ENCODE peak calls at places on chromosomes 13 and 19, in seven cellular contexts. O is heart right ventricle, U is thyroid gland, Q is H7, C is AG10803, X is testis, I is lower leg skin. N is an unnamed sample.

GRCh38 chr13:27375686-27376326 is 48.6 kb upstream of the GTF3A start:
- DNase-seq in C (peak; percentile 74), O (peak; percentile 66), Q (peak; percentile 89), X (peak; percentile 83), I (no peak), U (peak; percentile 62), N (peak; percentile 67)

GRCh38 chr19:7376151-7376852 is 27.6 kb downstream of the ARHGEF18 start:
- DNase-seq in C (no peak), Q (peak; percentile 61), I (no peak), O (no peak), X (no peak), U (no peak), N (no peak)

GRCh38 chr19:8592231-8593009 is 15.2 kb upstream of the MYO1F start:
- DNase-seq in Q (peak; percentile 99), O (peak; percentile 95), I (peak; percentile 96), U (peak; percentile 75), C (peak; percentile 88), X (peak; percentile 98), N (peak; percentile 99)

GRCh38 chr19:45467115-45467455 is 711 bp upstream of the FOSB start:
- DNase-seq in O (no peak), I (no peak), U (no peak), C (peak; percentile 4), Q (no peak), X (no peak), N (no peak)

GRCh38 chr19:53977429-53977990 is 13.9 kb upstream of the CACNG6 start:
- DNase-seq in C (peak; percentile 80), O (peak; percentile 90), I (peak; percentile 82), U (peak; percentile 56), X (peak; percentile 94), Q (peak; percentile 82), N (peak; percentile 87)

GRCh38 chr19:50315773-50316448 is 13.3 kb downstream of the KCNC3 start:
- DNase-seq in O (no peak), X (no peak), U (peak; percentile 47), C (no peak), Q (peak; percentile 82), I (no peak), N (no peak)

GRCh38 chr13:51737609-51738008 is 66.4 kb downstream of the DHRS12 start:
- DNase-seq in O (no peak), Q (no peak), C (no peak), I (no peak), X (no peak), U (no peak), N (no peak)

GRCh38 chr13:111914241-111915103 is 152.5 kb upstream of the SOX1 start:
- DNase-seq in C (no peak), I (no peak), X (no peak), O (no peak), Q (peak; percentile 25), U (no peak), N (no peak)

GRCh38 chr13:111900390-111901180 is 166.4 kb upstream of the SOX1 start:
- DNase-seq in C (no peak), U (peak; percentile 19), O (no peak), X (peak; percentile 26), Q (peak; percentile 48), I (no peak), N (no peak)

GRCh38 chr13:77732287-77732686 is 34.8 kb downstream of the SLAIN1 start:
- DNase-seq in C (no peak), Q (no peak), O (no peak), U (no peak), I (no peak), X (no peak), N (no peak)

GRCh38 chr13:98672947-98673545 is 79.4 kb downstream of the SLC15A1 start:
- DNase-seq in I (peak; percentile 80), Q (peak; percentile 79), U (peak; percentile 72), X (peak; percentile 67), O (peak; percentile 72), C (peak; percentile 77), N (peak; percentile 50)

GRCh38 chr13:95698047-95698749 is 21.3 kb downstream of the DNAJC3 start:
- DNase-seq in X (no peak), C (no peak), U (no peak), O (no peak), Q (peak; percentile 30), I (no peak), N (no peak)

GRCh38 chr19:58183822-58184215 is 958 bp downstream of the ZNF274 start:
- DNase-seq in I (no peak), U (no peak), O (no peak), X (no peak), Q (no peak), C (no peak), N (no peak)

GRCh38 chr13:74134777-74135305 is 637 bp upstream of the KLF12 start:
- DNase-seq in O (peak; percentile 58), Q (peak; percentile 76), X (peak; percentile 21), I (no peak), C (no peak), U (peak; percentile 48), N (peak; percentile 16)

GRCh38 chr13:36219883-36220282 is 5.5 kb upstream of the SOHLH2 start:
- DNase-seq in I (no peak), C (no peak), U (no peak), Q (no peak), X (no peak), O (no peak), N (no peak)

GRCh38 chr13:34943675-34944634 is 1.9 kb downstream of the NBEA start:
- DNase-seq in O (no peak), X (no peak), I (no peak), C (no peak), Q (no peak), U (no peak), N (no peak)

GRCh38 chr19:40550951-40551350 is 25.7 kb upstream of the SHKBP1 start:
- DNase-seq in O (no peak), C (no peak), X (no peak), I (no peak), U (no peak), Q (no peak), N (no peak)

GRCh38 chr13:97261254-97262015 is 39.3 kb downstream of the MBNL2 start:
- DNase-seq in U (no peak), X (no peak), O (no peak), Q (no peak), C (no peak), I (no peak), N (no peak)

GRCh38 chr19:35931874-35932202 is 4.3 kb upstream of the LRFN3 start:
- DNase-seq in C (no peak), I (no peak), Q (no peak), U (no peak), O (no peak), X (no peak), N (no peak)

GRCh38 chr19:11767633-11768133 is 883 bp downstream of the ZNF441 start:
- DNase-seq in U (peak; percentile 41), X (peak; percentile 32), C (peak; percentile 43), I (peak; percentile 18), O (peak; percentile 13), Q (peak; percentile 47), N (peak; percentile 19)

GRCh38 chr19:16386619-16387240 is 62.1 kb downstream of the KLF2 start:
- DNase-seq in C (peak; percentile 67), Q (peak; percentile 88), X (peak; percentile 77), U (peak; percentile 51), I (no peak), O (no peak), N (peak; percentile 69)

GRCh38 chr19:37977992-37978391 is 71.0 kb downstream of the SIPA1L3 start:
- DNase-seq in X (no peak), Q (no peak), C (peak; percentile 75), O (peak; percentile 14), U (peak; percentile 45), I (no peak), N (no peak)

GRCh38 chr13:113239357-113239756 is 29.9 kb downstream of the CUL4A start:
- DNase-seq in U (no peak), C (no peak), O (no peak), I (no peak), Q (no peak), X (no peak), N (no peak)

GRCh38 chr13:30898721-30899188 is 7.3 kb upstream of the MEDAG start:
- DNase-seq in Q (no peak), I (peak; percentile 44), U (no peak), O (peak; percentile 61), C (peak; percentile 90), X (no peak), N (peak; percentile 67)

GRCh38 chr13:46698910-46699460 is 98.0 kb downstream of the ESD start:
- DNase-seq in X (peak; percentile 23), O (no peak), U (no peak), Q (no peak), C (no peak), I (no peak), N (no peak)

GRCh38 chr13:43933378-43933777 is 53.7 kb downstream of the LACC1 start:
- DNase-seq in O (no peak), I (no peak), C (no peak), U (no peak), Q (no peak), X (no peak), N (no peak)

GRCh38 chr19:33568706-33569105 is 47.1 kb upstream of the PEPD start:
- DNase-seq in X (no peak), I (no peak), U (no peak), Q (no peak), O (no peak), C (no peak), N (no peak)

GRCh38 chr19:33564836-33565338 is 43.3 kb upstream of the PEPD start:
- DNase-seq in X (no peak), O (no peak), U (no peak), Q (no peak), I (no peak), C (no peak), N (no peak)

GRCh38 chr19:33574824-33575223 is 46.9 kb upstream of the CHST8 start:
- DNase-seq in C (no peak), U (no peak), O (no peak), X (no peak), Q (no peak), I (no peak), N (no peak)

GRCh38 chr19:33569822-33570221 is 48.2 kb upstream of the PEPD start:
- DNase-seq in X (no peak), C (no peak), U (no peak), I (no peak), Q (no peak), O (no peak), N (no peak)
- H3K4me3 ChIP-seq in X (no peak overlapping the region), C (no peak overlapping the region), U (no peak overlapping the region), I (no peak overlapping the region), Q (no peak overlapping the region), O (no peak overlapping the region), N (no peak overlapping the region)

GRCh38 chr19:13098291-13099072 is 4.2 kb downstream of the LYL1 start:
- DNase-seq in Q (peak; percentile 84), X (no peak), I (no peak), C (peak; percentile 78), O (no peak), U (no peak), N (no peak)
- H3K4me3 ChIP-seq in Q (no peak overlapping the region), X (peak overlapping the region; percentile 41), I (peak overlapping the region; percentile 17), C (no peak overlapping the region), O (peak overlapping the region; percentile 61), U (no peak overlapping the region), N (peak overlapping the region; percentile 43)

GRCh38 chr13:24168392-24168750 is 7.9 kb downstream of the SPATA13 start:
- DNase-seq in X (no peak), O (no peak), U (no peak), I (no peak), C (peak; percentile 70), Q (peak; percentile 4), N (no peak)
- H3K4me3 ChIP-seq in X (no peak overlapping the region), O (no peak overlapping the region), U (no peak overlapping the region), I (no peak overlapping the region), C (no peak overlapping the region), Q (no peak overlapping the region), N (no peak overlapping the region)

DNA sequence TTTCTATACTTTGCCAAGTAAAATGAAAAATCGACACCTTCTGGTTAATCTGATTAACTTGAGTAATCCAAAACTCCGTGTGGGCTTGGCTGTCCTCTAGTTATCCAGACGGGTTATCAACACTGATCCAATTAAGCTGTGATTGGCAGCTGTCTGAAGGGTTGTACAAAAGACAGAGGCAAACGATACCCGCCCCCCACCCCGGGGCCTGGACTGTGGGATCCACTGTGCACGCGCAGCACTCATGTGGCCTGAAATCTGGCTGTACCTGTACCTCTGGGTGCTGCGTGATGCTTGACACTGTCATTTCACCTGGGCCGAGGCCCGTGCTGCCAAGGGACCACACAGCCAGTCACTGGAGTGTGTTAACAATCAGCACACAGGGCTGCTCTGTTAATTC is 53.5 kb downstream of the COL4A2 start:
- DNase-seq in U (no peak), I (no peak), X (no peak), O (no peak), C (no peak), Q (no peak), N (no peak)
- H3K4me3 ChIP-seq in U (no peak overlapping the region), I (no peak overlapping the region), X (no peak overlapping the region), O (no peak overlapping the region), C (no peak overlapping the region), Q (no peak overlapping the region), N (no peak overlapping the region)